ENCODE peak calls at places on chromosomes 16 and 17, in four cellular contexts. C is GM12878, J is HepG2, Z is K562. M is an unnamed sample.

GRCh38 chr16:84387021-84387420 is 18.7 kb downstream of the ATP2C2 start:
- DNase-seq in J (no peak), C (no peak), Z (no peak), M (no peak)

GRCh38 chr16:85662036-85662812 is 26.5 kb downstream of the GINS2 start:
- DNase-seq in Z (no peak), J (no peak), C (no peak), M (no peak)

GRCh38 chr16:46972429-46972970 is 974 bp downstream of the DNAJA2 start:
- DNase-seq in Z (no peak), C (no peak), J (peak; percentile 33), M (peak; percentile 48)

GRCh38 chr17:74851612-74852236 is 8.0 kb downstream of the GRIN2C start:
- DNase-seq in J (no peak), Z (no peak), C (no peak), M (no peak)

GRCh38 chr16:72787519-72788268 is 260.2 kb downstream of the ZFHX3 start:
- DNase-seq in C (peak; percentile 9), J (no peak), Z (no peak), M (no peak)

GRCh38 chr17:72063262-72063661 is 57.6 kb upstream of the SOX9 start:
- DNase-seq in C (no peak), J (no peak), Z (no peak), M (no peak)

GRCh38 chr16:27408012-27408601 is 6.1 kb downstream of the IL21R start:
- DNase-seq in C (peak; percentile 76), Z (no peak), J (peak; percentile 89), M (no peak)

GRCh38 chr17:40556884-40557414 is 8.3 kb downstream of the CCR7 start:
- DNase-seq in Z (peak; percentile 60), C (no peak), J (no peak), M (no peak)

GRCh38 chr16:70749681-70750601 is 51.0 kb downstream of the VAC14 start:
- DNase-seq in J (no peak), Z (peak; percentile 47), C (no peak), M (no peak)

GRCh38 chr17:42436401-42436800 is 13.3 kb upstream of the CAVIN1 start:
- DNase-seq in J (peak; percentile 82), Z (peak; percentile 10), C (no peak), M (no peak)

GRCh38 chr16:27174798-27175197 is 28.5 kb upstream of the KDM8 start:
- DNase-seq in C (no peak), J (no peak), Z (peak; percentile 37), M (no peak)

GRCh38 chr16:77069929-77070328 is 121.1 kb upstream of the MON1B start:
- DNase-seq in J (no peak), C (no peak), Z (no peak), M (no peak)

GRCh38 chr17:72004011-72004427 is 116.8 kb upstream of the SOX9 start:
- DNase-seq in C (no peak), Z (no peak), J (no peak), M (no peak)

GRCh38 chr16:17194190-17194780 is 276.5 kb downstream of the XYLT1 start:
- DNase-seq in Z (peak; percentile 72), C (no peak), J (no peak), M (peak; percentile 57)

GRCh38 chr17:4852504-4853075 is 19.4 kb downstream of the MINK1 start:
- DNase-seq in C (no peak), Z (peak; percentile 58), J (peak; percentile 17), M (no peak)

GRCh38 chr17:4620531-4621101 is 20.9 kb downstream of the ALOX15 start:
- DNase-seq in J (no peak), C (no peak), Z (no peak), M (no peak)

GRCh38 chr16:19967561-19967960 is 82.9 kb upstream of the GPRC5B start:
- DNase-seq in J (no peak), Z (no peak), C (no peak), M (no peak)

GRCh38 chr16:85888405-85889331 is 10.3 kb upstream of the IRF8 start:
- DNase-seq in C (peak; percentile 89), Z (no peak), J (peak; percentile 33), M (no peak)

GRCh38 chr16:72332926-72333325 is 161.0 kb upstream of the PMFBP1 start:
- DNase-seq in J (no peak), Z (no peak), C (no peak), M (no peak)

GRCh38 chr17:75612906-75613626 is 20.2 kb upstream of the SMIM5 start:
- DNase-seq in C (no peak), J (no peak), Z (no peak), M (no peak)

GRCh38 chr17:68314916-68315535 is 23.7 kb downstream of the ARSG start:
- DNase-seq in Z (no peak), J (no peak), C (no peak), M (no peak)

GRCh38 chr17:246226-246625 is 64.8 kb upstream of the DOC2B start:
- DNase-seq in J (no peak), Z (no peak), C (no peak), M (no peak)

GRCh38 chr16:892536-893255 is 78.1 kb downstream of the LMF1 start:
- DNase-seq in J (no peak), C (no peak), Z (peak; percentile 67), M (no peak)

GRCh38 chr16:55521792-55522191 is 12.9 kb downstream of the LPCAT2 start:
- DNase-seq in C (no peak), J (no peak), Z (no peak), M (no peak)

GRCh38 chr17:47882247-47882646 is 13.8 kb upstream of the SP2 start:
- DNase-seq in C (no peak), J (no peak), Z (no peak), M (no peak)

GRCh38 chr17:52790359-52790955 is 631.9 kb upstream of the CA10 start:
- DNase-seq in C (no peak), Z (no peak), J (no peak), M (no peak)

GRCh38 chr17:9906616-9907015 is 1.5 kb upstream of the RCVRN start:
- DNase-seq in Z (no peak), J (no peak), C (no peak), M (no peak)

GRCh38 chr16:72783716-72784320 is 264.1 kb downstream of the ZFHX3 start:
- DNase-seq in Z (no peak), J (peak; percentile 65), C (peak; percentile 5), M (no peak)

GRCh38 chr17:11737290-11737679 is 139.0 kb downstream of the DNAH9 start:
- DNase-seq in C (no peak), J (no peak), Z (no peak), M (no peak)

GRCh38 chr16:73170587-73170986 is 122.7 kb upstream of the ZFHX3 start:
- DNase-seq in Z (no peak), C (no peak), J (no peak), M (no peak)

GRCh38 chr16:69840975-69841374 is 78.8 kb downstream of the WWP2 start:
- DNase-seq in C (no peak), Z (no peak), J (no peak), M (no peak)

GRCh38 chr16:660459-661183 is 7.3 kb upstream of the RHOT2 start:
- DNase-seq in J (no peak), Z (peak; percentile 97), C (peak; percentile 37), M (peak; percentile 95)

GRCh38 chr17:7017827-7018200 is 5.0 kb upstream of the BCL6B start:
- DNase-seq in C (no peak), Z (no peak), J (no peak), M (no peak)

GRCh38 chr17:80474231-80474932 is 2.0 kb downstream of the NPTX1 start:
- DNase-seq in J (no peak), C (no peak), Z (peak; percentile 60), M (peak; percentile 75)

GRCh38 chr16:732936-733335 is 6.0 kb downstream of the HAGHL start:
- DNase-seq in J (no peak), Z (no peak), C (no peak), M (no peak)

GRCh38 chr16:89344314-89344828 is 126.9 kb downstream of the ZNF778 start:
- DNase-seq in Z (no peak), J (no peak), C (no peak), M (no peak)

GRCh38 chr17:2796164-2797140 is at the start of gene RAP1GAP2:
- DNase-seq in Z (peak; percentile 50), J (no peak), C (no peak), M (no peak)

GRCh38 chr16:75261590-75262078 is 10.2 kb upstream of the BCAR1 start:
- DNase-seq in C (no peak), J (no peak), Z (no peak), M (no peak)

GRCh38 chr16:66751992-66752322 is 548 bp upstream of the DYNC1LI2 start:
- DNase-seq in C (no peak), Z (no peak), J (no peak), M (no peak)
- TF ChIP-seq BHLHE40 in C (no peak), Z (no peak), J (no peak), M (no peak)

GRCh38 chr17:82718986-82719685 is 2.6 kb downstream of the FN3KRP start:
- DNase-seq in J (no peak), C (no peak), Z (no peak), M (no peak)
- TF ChIP-seq FOXK2 in J (no peak), C (no peak), Z (no peak), M (no peak)

DNA sequence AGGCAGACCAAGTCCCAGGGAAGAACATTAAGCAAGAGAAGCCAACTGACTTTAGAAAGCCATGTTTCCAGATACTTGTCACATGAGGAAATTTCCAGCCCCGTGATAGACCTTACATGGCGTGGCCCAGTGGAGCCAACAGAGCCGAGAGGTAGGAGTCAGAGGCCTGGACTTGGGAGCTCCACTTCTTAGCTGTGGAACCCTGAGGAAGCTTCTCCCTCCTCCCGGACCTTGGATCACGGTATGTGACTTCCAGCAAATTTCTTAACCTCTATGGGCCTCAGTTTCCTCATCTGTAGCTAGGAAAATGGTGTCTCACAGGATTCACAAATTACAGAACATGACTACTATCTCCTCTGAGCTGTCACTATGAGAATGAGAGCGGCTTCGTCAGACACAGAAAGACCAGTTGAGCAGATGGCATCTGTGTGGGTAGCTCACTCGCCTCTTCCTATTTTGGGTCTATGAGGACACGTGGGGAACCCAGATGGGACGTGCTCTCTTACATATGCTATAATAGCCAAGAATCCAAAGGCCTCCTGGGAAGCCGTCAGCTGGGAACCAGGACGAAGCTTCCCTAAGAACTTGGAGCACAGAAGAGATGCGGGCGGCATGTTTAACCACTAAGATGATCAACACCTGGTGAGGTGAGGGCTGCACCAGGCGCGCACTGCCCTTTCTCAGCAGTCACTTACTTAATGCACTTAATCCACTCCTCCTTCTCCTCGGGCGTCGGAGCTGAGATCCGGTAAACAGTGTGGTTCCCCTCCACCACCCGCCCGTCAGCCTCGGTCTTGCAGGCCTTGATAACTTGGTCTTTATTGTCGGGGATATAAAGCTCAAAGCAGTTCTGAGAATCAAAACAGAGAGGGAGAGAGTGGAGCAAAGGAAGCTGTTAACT is 102.3 kb downstream of the CYTH1 start:
- DNase-seq in J (no peak), Z (no peak), C (no peak), M (no peak)
- TF ChIP-seq BHLHE40 in J (no peak), Z (no peak), C (no peak), M (no peak)

GRCh38 chr17:38465420-38466345 is 37.4 kb downstream of the ARHGAP23 start:
- DNase-seq in J (no peak), Z (peak; percentile 20), C (no peak), M (peak; percentile 4)
- TF ChIP-seq FOXK2 in J (no peak), Z (no peak), C (no peak), M (no peak)

GRCh38 chr17:17416400-17417360 is 60.1 kb upstream of the MED9 start:
- DNase-seq in J (peak; percentile 92), Z (peak; percentile 20), C (no peak), M (no peak)
- TF ChIP-seq BHLHE40 in J (no peak), Z (no peak), C (no peak), M (no peak)